ENCODE peak calls at places on chromosomes 5 and 9, in four cellular contexts. O is HepG2; I is cardiac muscle cell; J is CD4-positive, alpha-beta memory T cell. R is an unnamed sample.

GRCh38 chr5:123754903-123755302 is 242.9 kb downstream of the CSNK1G3 start:
- DNase-seq in O (no peak), I (peak), J (no peak), R (peak)

GRCh38 chr5:160118349-160119141 is 705 bp downstream of the PWWP2A start:
- DNase-seq in O (no peak), I (peak), J (peak), R (no peak)

GRCh38 chr5:127439544-127440096 is 77.8 kb upstream of the PRRC1 start:
- DNase-seq in O (no peak), I (no peak), J (no peak), R (no peak)

GRCh38 chr9:88791105-88791805 is 200.0 kb upstream of the S1PR3 start:
- DNase-seq in O (no peak), I (no peak), J (no peak), R (peak)

GRCh38 chr9:2228132-2228531 is 213.0 kb downstream of the SMARCA2 start:
- DNase-seq in O (no peak), I (no peak), J (no peak), R (peak)

GRCh38 chr5:13976867-13977479 is 32.5 kb upstream of the DNAH5 start:
- DNase-seq in O (peak), I (peak), J (no peak), R (peak)

GRCh38 chr5:124317471-124317870 is 429.0 kb downstream of the ZNF608 start:
- DNase-seq in O (no peak), I (no peak), J (no peak), R (no peak)

GRCh38 chr9:79477955-79478751 is 93.6 kb upstream of the TLE4 start:
- DNase-seq in O (peak), I (peak), J (peak), R (peak)

GRCh38 chr9:108748776-108749175 is 107.0 kb downstream of the ACTL7B start:
- DNase-seq in O (peak), I (no peak), J (no peak), R (no peak)

GRCh38 chr5:141835928-141836667 is 42.1 kb downstream of the PCDH1 start:
- DNase-seq in O (no peak), I (no peak), J (no peak), R (peak)
- H3K4me3 ChIP-seq in O (no peak), I (no peak), J (no peak), R (peak)

GRCh38 chr5:5470933-5471332 is 48.5 kb downstream of the ICE1 start:
- DNase-seq in O (no peak), I (no peak), J (no peak), R (no peak)

GRCh38 chr5:5473224-5473623 is 50.7 kb downstream of the ICE1 start:
- DNase-seq in O (no peak), I (no peak), J (no peak), R (peak)

GRCh38 chr5:5464036-5464715 is 41.7 kb downstream of the ICE1 start:
- DNase-seq in O (no peak), I (no peak), J (no peak), R (no peak)

GRCh38 chr5:5466227-5466626 is 43.8 kb downstream of the ICE1 start:
- DNase-seq in O (no peak), I (no peak), J (no peak), R (no peak)

DNA sequence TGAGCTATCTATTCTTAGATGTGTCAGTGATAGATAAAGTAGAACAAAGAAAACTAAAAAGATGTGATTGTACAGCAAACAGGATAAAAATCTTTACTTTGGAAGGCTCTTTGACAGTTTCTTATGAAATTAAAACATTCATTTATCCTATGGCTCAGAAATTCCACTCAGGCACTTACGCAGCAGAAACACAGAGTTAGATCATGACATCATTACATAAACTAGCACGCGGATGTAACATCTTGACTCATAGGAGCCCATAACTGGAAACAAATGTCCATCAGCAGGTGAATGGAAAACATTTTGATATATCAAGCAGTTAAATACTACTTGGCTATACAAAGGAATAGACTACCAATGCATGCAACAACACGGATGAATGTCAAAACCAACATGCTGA is 45.3 kb downstream of the ICE1 start:
- DNase-seq in O (no peak), I (no peak), J (no peak), R (no peak)
- H3K4me3 ChIP-seq in O (no peak), I (no peak), J (no peak), R (no peak)

DNA sequence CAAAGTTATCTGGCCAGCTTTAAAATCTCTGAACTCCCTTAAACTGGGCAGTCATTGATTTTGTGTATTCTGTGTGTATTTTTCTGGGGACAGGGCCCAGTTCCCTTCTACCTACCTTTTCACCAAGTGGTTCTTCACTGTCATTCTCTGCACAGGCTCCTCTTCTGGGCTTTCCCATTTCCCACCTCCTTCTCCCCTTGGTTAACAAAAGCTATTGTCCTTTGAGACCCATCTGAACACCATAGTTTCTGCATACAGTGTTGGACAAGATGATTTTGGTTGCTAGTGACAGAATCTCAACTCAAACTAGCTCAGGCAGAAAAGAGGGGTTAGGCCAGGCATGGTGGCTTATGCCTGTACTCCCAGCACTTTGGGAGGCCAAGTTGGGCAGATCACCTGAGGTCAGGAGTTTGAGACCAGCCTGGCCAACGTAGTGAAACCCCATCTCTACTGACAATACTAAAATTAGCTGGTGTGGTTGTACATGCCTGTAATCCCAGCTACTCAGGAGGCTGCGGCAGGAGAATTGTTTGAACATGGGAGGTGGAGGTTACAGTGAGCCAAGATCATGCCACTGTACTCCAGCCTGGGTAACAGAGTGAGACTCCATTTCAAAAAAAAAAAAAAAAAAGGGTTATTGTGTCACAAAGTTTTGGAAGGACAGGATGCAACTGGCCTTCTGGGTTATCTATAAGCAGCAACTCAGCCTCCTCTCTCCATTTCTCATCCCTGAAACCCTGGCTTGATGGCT is 31.0 kb upstream of the ANKRD34B start:
- DNase-seq in O (no peak), I (no peak), J (no peak), R (no peak)
- H3K4me3 ChIP-seq in O (no peak), I (no peak), J (no peak), R (no peak)

GRCh38 chr9:136947955-136948510 is 3.0 kb downstream of the C8G start:
- DNase-seq in O (peak), I (peak), J (no peak), R (peak)
- H3K4me3 ChIP-seq in O (no peak), I (no peak), J (no peak), R (no peak)

GRCh38 chr5:77843570-77844407 is 67.7 kb upstream of the TBCA start:
- DNase-seq in O (no peak), I (peak), J (no peak), R (peak)

GRCh38 chr5:77845273-77845646 is 69.1 kb upstream of the TBCA start:
- DNase-seq in O (no peak), I (no peak), J (no peak), R (no peak)

GRCh38 chr5:77842247-77842646 is 66.1 kb upstream of the TBCA start:
- DNase-seq in O (no peak), I (no peak), J (no peak), R (peak)

GRCh38 chr5:77846422-77847128 is 70.4 kb upstream of the TBCA start:
- DNase-seq in O (no peak), I (no peak), J (no peak), R (no peak)

GRCh38 chr5:77844408-77845272 is 68.5 kb upstream of the TBCA start:
- DNase-seq in O (no peak), I (peak), J (no peak), R (peak)
- H3K4me3 ChIP-seq in O (no peak), I (peak), J (no peak), R (peak)

DNA sequence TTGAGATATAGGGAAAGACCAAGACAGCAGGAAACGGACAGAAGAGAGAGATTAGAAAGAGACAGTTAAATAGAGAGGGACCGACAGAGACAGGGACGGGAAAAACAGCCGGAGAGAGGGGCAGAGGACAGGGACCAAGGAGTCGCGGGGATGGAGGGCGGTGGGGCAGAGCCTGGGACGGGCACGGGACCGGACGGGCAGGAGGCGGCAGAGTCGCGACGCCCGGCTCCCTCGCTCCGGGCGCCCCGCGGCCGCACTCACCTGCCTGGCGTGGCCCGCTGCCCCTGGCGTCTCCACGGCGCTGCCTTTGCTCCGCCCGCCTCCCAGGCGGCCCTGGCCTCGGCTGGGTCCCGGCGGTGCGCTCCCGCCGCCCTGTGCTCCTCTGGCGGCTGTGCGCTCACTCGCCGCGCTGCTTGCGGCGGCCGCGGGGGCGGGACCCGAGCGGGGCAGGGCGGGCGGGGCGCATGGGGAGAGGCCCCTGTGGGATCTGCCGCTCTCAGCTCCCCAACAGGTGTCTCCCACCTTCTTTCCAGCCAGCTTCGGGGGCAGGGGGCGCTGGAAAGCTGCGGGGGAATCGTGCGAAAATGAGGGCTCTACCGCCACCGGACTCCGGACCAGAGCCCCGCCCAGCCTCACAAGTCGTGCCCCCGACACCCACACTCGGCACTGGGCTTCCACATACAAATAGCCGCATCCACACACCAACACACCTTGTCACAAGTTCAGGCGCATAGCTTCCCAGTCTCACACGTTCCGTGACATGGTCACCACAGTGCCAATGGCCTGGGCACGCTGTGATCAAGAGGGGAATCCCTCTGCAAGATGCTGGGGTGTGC is at the start of gene ARID3C:
- DNase-seq in O (no peak), I (peak), J (peak), R (peak)
- H3K4me3 ChIP-seq in O (peak), I (peak), J (peak), R (peak)

GRCh38 chr5:90390326-90390725 is 19.2 kb downstream of the CETN3 start:
- DNase-seq in O (no peak), I (no peak), J (no peak), R (no peak)
- H3K4me3 ChIP-seq in O (no peak), I (no peak), J (no peak), R (no peak)

R was measured in GM23248.